ENCODE peak calls at places on chromosomes 11 and 22, in five cellular contexts. K, S, P, Y and W are unnamed samples.

GRCh38 chr11:45857834-45858492 is 10.7 kb downstream of the CRY2 start:
- DNase-seq in K (no peak), P (no peak), S (no peak), Y (no peak), W (peak; percentile 58)

GRCh38 chr11:29093416-29093815 is 923.4 kb downstream of the KCNA4 start:
- DNase-seq in K (no peak), Y (no peak), S (peak; percentile 69), P (no peak), W (no peak)

GRCh38 chr11:15006139-15006759 is 34.1 kb upstream of the CALCA start:
- DNase-seq in K (peak; percentile 84), Y (peak; percentile 59), P (peak; percentile 47), S (peak; percentile 55), W (peak; percentile 45)

GRCh38 chr11:94787798-94788197 is 19.6 kb downstream of the AMOTL1 start:
- DNase-seq in S (peak; percentile 51), P (no peak), K (no peak), Y (no peak), W (peak; percentile 48)

GRCh38 chr11:33761471-33761870 is 12.8 kb downstream of the FBXO3 start:
- DNase-seq in Y (no peak), K (no peak), P (no peak), S (no peak), W (no peak)

GRCh38 chr22:47328550-47329243 is 566.2 kb downstream of the TBC1D22A start:
- DNase-seq in K (no peak), Y (no peak), S (peak; percentile 91), P (peak; percentile 95), W (no peak)

GRCh38 chr11:66880484-66881211 is 23.8 kb downstream of the LRFN4 start:
- DNase-seq in Y (peak; percentile 25), K (peak; percentile 64), P (no peak), S (peak; percentile 97), W (no peak)

GRCh38 chr22:44723801-44724200 is 21.8 kb downstream of the PRR5 start:
- DNase-seq in P (peak; percentile 64), Y (peak; percentile 52), K (no peak), S (peak; percentile 39), W (no peak)

GRCh38 chr22:41302016-41302767 is 867 bp downstream of the ZC3H7B start:
- DNase-seq in K (peak; percentile 64), Y (peak; percentile 33), S (no peak), P (no peak), W (peak; percentile 65)

GRCh38 chr11:75577198-75577597 is 15.1 kb downstream of the SERPINH1 start:
- DNase-seq in P (no peak), K (peak; percentile 73), Y (peak; percentile 21), S (peak; percentile 68), W (peak; percentile 80)
- TF ChIP-seq EZH2phosphoT487 in P (no peak), K (no peak), Y (no peak), S (no peak), W (no peak)

GRCh38 chr11:78428773-78429172 is 11.2 kb upstream of the GAB2 start:
- DNase-seq in Y (no peak), K (no peak), P (no peak), S (no peak), W (no peak)

GRCh38 chr11:78432956-78433355 is 15.3 kb upstream of the GAB2 start:
- DNase-seq in Y (no peak), S (no peak), K (no peak), P (no peak), W (no peak)

GRCh38 chr11:78429209-78429608 is 11.6 kb upstream of the GAB2 start:
- DNase-seq in K (no peak), P (no peak), S (no peak), Y (no peak), W (no peak)

GRCh38 chr11:78429667-78430066 is 12.0 kb upstream of the GAB2 start:
- DNase-seq in S (no peak), Y (no peak), K (no peak), P (no peak), W (no peak)

GRCh38 chr11:78432058-78432515 is 14.5 kb upstream of the GAB2 start:
- DNase-seq in K (peak; percentile 60), S (peak; percentile 37), P (no peak), Y (no peak), W (no peak)
- TF ChIP-seq CTCF in K (peak; percentile 69), S (peak; percentile 67), P (peak; percentile 69), Y (peak; percentile 71), W (peak; percentile 42)

GRCh38 chr11:3086671-3087150 is 29.5 kb upstream of the CARS1 start:
- DNase-seq in K (no peak), P (no peak), Y (no peak), S (no peak), W (no peak)
- TF ChIP-seq EZH2phosphoT487 in K (no peak), P (no peak), Y (no peak), S (no peak), W (no peak)

DNA sequence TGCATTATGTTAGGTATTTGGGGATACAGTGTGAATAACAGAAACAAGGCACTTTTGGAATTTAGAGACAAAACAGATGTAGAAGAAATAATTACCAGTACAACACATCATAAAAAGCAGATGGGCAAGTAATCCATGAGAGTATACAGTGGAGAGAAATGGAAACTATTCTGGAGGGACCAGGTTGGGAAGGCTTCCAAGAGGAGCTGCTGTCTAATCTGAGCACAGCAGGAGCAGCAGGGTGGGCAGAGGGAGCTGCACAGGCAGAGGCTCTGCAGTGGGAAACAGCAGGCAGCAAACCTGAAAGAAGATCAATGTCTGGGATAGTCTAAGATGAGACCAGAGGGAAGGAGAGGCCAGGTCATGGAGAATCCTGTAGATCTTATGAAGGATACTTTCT is 268.7 kb upstream of the CCDC90B start:
- DNase-seq in K (no peak), P (no peak), S (no peak), Y (no peak), W (no peak)
- TF ChIP-seq CTCF in K (no peak), P (no peak), S (no peak), Y (no peak), W (no peak)

GRCh38 chr11:133070053-133070713 is 462.1 kb downstream of the OPCML start:
- DNase-seq in K (peak; percentile 64), Y (no peak), S (no peak), P (no peak), W (no peak)

GRCh38 chr11:133065847-133066485 is 466.3 kb downstream of the OPCML start:
- DNase-seq in S (no peak), K (no peak), P (no peak), Y (no peak), W (no peak)

GRCh38 chr11:133058501-133058900 is 473.8 kb downstream of the OPCML start:
- DNase-seq in P (no peak), S (no peak), K (peak; percentile 62), Y (no peak), W (no peak)

GRCh38 chr11:133064961-133065360 is 467.3 kb downstream of the OPCML start:
- DNase-seq in P (no peak), Y (no peak), K (no peak), S (no peak), W (no peak)

GRCh38 chr11:133064152-133064877 is 468.0 kb downstream of the OPCML start:
- DNase-seq in S (no peak), P (no peak), K (peak; percentile 94), Y (no peak), W (peak; percentile 91)
- TF ChIP-seq EZH2phosphoT487 in S (no peak), P (no peak), K (no peak), Y (no peak), W (no peak)

DNA sequence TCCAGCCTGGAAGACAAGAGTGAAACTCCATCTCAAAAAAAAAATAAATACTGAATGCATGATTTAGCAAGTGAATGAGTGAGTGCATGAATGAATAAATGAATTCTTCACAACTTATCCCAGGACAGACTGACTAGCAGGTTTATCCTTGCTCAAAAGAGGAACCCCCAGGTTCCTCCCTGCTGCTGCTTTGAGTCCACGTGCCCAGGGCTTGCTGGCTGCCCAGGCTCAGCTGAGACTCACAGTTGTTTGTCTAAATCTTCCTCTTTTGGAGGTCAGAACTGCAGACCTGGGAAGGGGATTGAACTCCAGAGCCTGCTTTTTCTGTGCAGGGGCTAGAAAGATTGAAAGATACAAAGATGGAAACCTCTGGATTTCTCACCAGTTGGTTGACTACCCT is 117.4 kb upstream of the TMEM45B start:
- DNase-seq in S (no peak), K (no peak), Y (no peak), P (no peak), W (no peak)
- TF ChIP-seq CTCF in S (no peak), K (no peak), Y (no peak), P (no peak), W (no peak)

DNA sequence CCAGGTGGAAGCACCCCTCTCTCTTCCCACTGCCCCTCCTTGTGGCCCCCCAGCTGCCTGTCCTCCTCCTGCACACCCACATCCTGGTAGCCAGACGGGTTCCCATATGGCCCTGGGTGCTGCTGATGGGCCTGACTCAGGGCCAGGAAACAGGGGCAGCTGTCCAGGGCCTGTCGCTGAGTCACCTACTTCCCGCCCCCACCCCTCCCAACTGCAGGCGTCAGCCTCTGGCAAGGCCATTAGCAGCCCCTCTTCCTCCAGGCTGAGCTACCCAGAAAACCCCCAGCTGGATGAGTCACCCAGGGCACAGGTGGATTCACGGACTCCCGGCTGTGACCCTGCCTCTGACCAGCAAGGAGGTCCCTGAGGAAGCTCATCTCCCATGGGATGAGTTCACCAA is 6.9 kb upstream of the GAL start:
- DNase-seq in S (peak; percentile 94), Y (no peak), K (peak; percentile 44), P (peak; percentile 59), W (peak; percentile 72)
- TF ChIP-seq EZH2phosphoT487 in S (no peak), Y (no peak), K (no peak), P (no peak), W (no peak)

DNA sequence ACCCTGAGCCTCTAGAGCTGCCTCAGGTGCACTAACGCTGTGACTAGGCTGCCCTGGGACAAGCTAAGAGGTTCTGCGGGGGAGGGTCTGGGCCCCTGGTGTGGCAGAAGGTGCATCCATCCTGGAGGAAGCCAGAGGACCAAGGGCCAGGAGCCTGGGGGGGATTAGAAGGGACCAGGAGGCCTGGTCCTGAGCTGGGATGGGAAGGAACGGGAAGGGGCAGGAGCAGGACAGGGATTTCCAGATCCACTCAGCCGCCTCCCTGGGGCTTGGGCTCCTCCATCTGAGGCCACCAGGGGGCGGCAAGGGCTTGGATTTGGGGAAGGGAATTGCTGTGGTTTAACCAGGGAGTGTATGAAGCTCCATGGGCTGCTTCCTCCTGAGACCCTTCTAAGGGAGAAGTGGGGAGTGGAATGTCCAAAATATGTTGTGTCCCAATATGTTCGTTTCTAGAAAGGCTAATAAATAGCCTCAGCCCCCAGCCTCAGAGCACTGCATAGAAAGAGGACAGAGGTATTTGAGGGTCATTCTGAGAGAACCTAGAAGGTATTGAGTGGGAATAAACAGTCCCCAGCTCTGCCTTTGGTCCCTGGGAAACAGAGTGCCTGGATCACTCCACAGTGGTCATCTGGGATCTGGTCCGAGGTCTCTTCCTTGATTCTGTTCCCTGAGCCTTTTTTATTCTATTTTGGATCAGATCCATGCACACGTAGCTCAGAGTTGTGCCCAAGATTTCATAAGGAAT is 17.4 kb upstream of the PRAME start:
- DNase-seq in Y (peak; percentile 58), P (peak; percentile 29), K (peak; percentile 84), S (peak; percentile 64), W (peak; percentile 76)
- TF ChIP-seq CTCF in Y (peak; percentile 90), P (peak; percentile 95), K (peak; percentile 74), S (peak; percentile 72), W (peak; percentile 60)

GRCh38 chr11:118239509-118239908 is 12.7 kb downstream of the MPZL3 start:
- DNase-seq in Y (no peak), K (no peak), S (no peak), P (no peak), W (no peak)

GRCh38 chr11:118238947-118239346 is 13.2 kb downstream of the MPZL3 start:
- DNase-seq in Y (no peak), S (no peak), P (no peak), K (peak; percentile 52), W (no peak)

GRCh38 chr11:118243993-118244762 is 8.0 kb downstream of the MPZL3 start:
- DNase-seq in K (no peak), S (no peak), P (no peak), Y (no peak), W (no peak)

GRCh38 chr11:118243161-118243560 is 9.0 kb downstream of the MPZL3 start:
- DNase-seq in P (no peak), S (no peak), K (peak; percentile 54), Y (no peak), W (no peak)

GRCh38 chr11:118241191-118242098 is 10.7 kb downstream of the MPZL3 start:
- DNase-seq in P (peak; percentile 95), Y (no peak), K (no peak), S (peak; percentile 98), W (peak; percentile 80)
- TF ChIP-seq EZH2phosphoT487 in P (no peak), Y (no peak), K (no peak), S (no peak), W (no peak)